ENCODE peak calls at places on chromosomes 1 and 21, in five cellular contexts. E is mesenchymal stem cell, F is SJSA1, O is gastrocnemius medialis, U is cardiac muscle cell. L is an unnamed sample.

GRCh38 chr1:224430511-224431113 is 4.0 kb downstream of the WDR26 start:
- DNase-seq in E (peak; percentile 74), F (no peak), O (no peak), U (no peak), L (no peak)

GRCh38 chr1:17437260-17438175 is 2.0 kb downstream of the RCC2 start:
- DNase-seq in E (peak; percentile 39), F (no peak), O (no peak), U (peak; percentile 78), L (no peak)

GRCh38 chr1:54413295-54413694 is 7.1 kb upstream of the SSBP3 start:
- DNase-seq in E (peak; percentile 79), F (peak; percentile 53), O (no peak), U (no peak), L (peak; percentile 76)

GRCh38 chr1:24786191-24786590 is 40.9 kb downstream of the CLIC4 start:
- DNase-seq in E (no peak), F (no peak), O (no peak), U (no peak), L (no peak)

GRCh38 chr1:150168960-150169565 is 19.3 kb downstream of the PLEKHO1 start:
- DNase-seq in E (peak; percentile 69), F (peak; percentile 75), O (peak; percentile 36), U (peak; percentile 77), L (no peak)

GRCh38 chr1:56446531-56447098 is 132.7 kb downstream of the PLPP3 start:
- DNase-seq in E (peak; percentile 55), F (no peak), O (peak; percentile 75), U (no peak), L (no peak)

GRCh38 chr1:12475158-12475934 is 142.7 kb downstream of the DHRS3 start:
- DNase-seq in E (no peak), F (no peak), O (peak; percentile 75), U (peak; percentile 52), L (no peak)

GRCh38 chr1:202009326-202010031 is 908 bp upstream of the ELF3 start:
- DNase-seq in E (peak; percentile 78), F (peak; percentile 83), O (peak; percentile 33), U (peak; percentile 89), L (peak; percentile 91)

GRCh38 chr1:39047374-39048229 is 21.5 kb downstream of the NDUFS5 start:
- DNase-seq in E (peak; percentile 90), F (peak; percentile 56), O (peak; percentile 16), U (peak; percentile 12), L (no peak)

GRCh38 chr1:231266811-231267322 is 25.9 kb downstream of the GNPAT start:
- DNase-seq in E (peak; percentile 19), F (no peak), O (no peak), U (no peak), L (no peak)

GRCh38 chr1:206551296-206551984 is 44.1 kb downstream of the RASSF5 start:
- DNase-seq in E (no peak), F (no peak), O (no peak), U (no peak), L (no peak)

GRCh38 chr1:231383159-231383855 is 38.8 kb downstream of the EGLN1 start:
- DNase-seq in E (peak; percentile 34), F (no peak), O (peak; percentile 62), U (no peak), L (no peak)

GRCh38 chr21:28142692-28143091 is 850.0 kb downstream of the LTN1 start:
- DNase-seq in E (peak; percentile 88), F (no peak), O (no peak), U (no peak), L (no peak)

GRCh38 chr21:44418108-44418875 is 37.0 kb upstream of the LRRC3 start:
- DNase-seq in E (no peak), F (peak; percentile 37), O (no peak), U (no peak), L (peak; percentile 54)

GRCh38 chr1:11600901-11601300 is 53.3 kb downstream of the FBXO2 start:
- DNase-seq in E (no peak), F (no peak), O (no peak), U (no peak), L (no peak)

GRCh38 chr1:116127123-116127847 is 16.1 kb downstream of the MAB21L3 start:
- DNase-seq in E (no peak), F (no peak), O (no peak), U (no peak), L (no peak)

GRCh38 chr1:114103992-114104391 is 49.7 kb downstream of the SYT6 start:
- DNase-seq in E (no peak), F (no peak), O (peak; percentile 21), U (no peak), L (no peak)

GRCh38 chr1:226864311-226864710 is 6.1 kb upstream of the PSEN2 start:
- DNase-seq in E (no peak), F (no peak), O (no peak), U (no peak), L (no peak)

GRCh38 chr1:113072141-113072756 is 749 bp upstream of the LRIG2 start:
- DNase-seq in E (no peak), F (no peak), O (no peak), U (no peak), L (no peak)

GRCh38 chr1:110627763-110628162 is 21.6 kb upstream of the KCNA2 start:
- DNase-seq in E (no peak), F (no peak), O (no peak), U (no peak), L (no peak)

GRCh38 chr1:53148123-53148522 is 5.7 kb upstream of the SLC1A7 start:
- DNase-seq in E (no peak), F (no peak), O (no peak), U (no peak), L (no peak)

GRCh38 chr1:220455559-220455958 is 72.4 kb upstream of the MARK1 start:
- DNase-seq in E (no peak), F (no peak), O (no peak), U (no peak), L (no peak)

GRCh38 chr1:5915587-5916571 is 76.3 kb downstream of the NPHP4 start:
- DNase-seq in E (peak; percentile 52), F (no peak), O (no peak), U (peak; percentile 20), L (no peak)

GRCh38 chr1:11211461-11211860 is 22.3 kb downstream of the ANGPTL7 start:
- DNase-seq in E (no peak), F (no peak), O (no peak), U (no peak), L (no peak)

GRCh38 chr1:186670965-186671486 is 9.2 kb downstream of the PTGS2 start:
- DNase-seq in E (peak; percentile 41), F (no peak), O (no peak), U (no peak), L (no peak)

GRCh38 chr1:197171531-197171930 is 25.1 kb upstream of the ASPM start:
- DNase-seq in E (no peak), F (no peak), O (no peak), U (no peak), L (no peak)

GRCh38 chr1:212816567-212817278 is 25.0 kb downstream of the TATDN3 start:
- DNase-seq in E (no peak), F (no peak), O (no peak), U (no peak), L (no peak)
- H3K4me1 ChIP-seq in E (no peaks in the 10 kb centered on the region), F (peaks cover 6% of the 10 kb centered on the region), O (no peaks in the 10 kb centered on the region), U (peaks cover 8% of the 10 kb centered on the region), L (no peaks in the 10 kb centered on the region)

GRCh38 chr1:31564606-31564989 is 11.7 kb upstream of the TINAGL1 start:
- DNase-seq in E (no peak), F (peak; percentile 33), O (no peak), U (no peak), L (no peak)
- H3K27ac ChIP-seq in E (no peak overlapping the region), F (no peak overlapping the region), O (no peak overlapping the region), U (no peak overlapping the region), L (peak overlapping the region; percentile 58)

GRCh38 chr1:23625459-23625858 is 66.1 kb upstream of the RPL11 start:
- DNase-seq in E (no peak), F (no peak), O (no peak), U (no peak), L (no peak)
- H3K4me1 ChIP-seq in E (no peaks in the 10 kb centered on the region), F (peaks cover 30% of the 10 kb centered on the region), O (no peaks in the 10 kb centered on the region), U (no peaks in the 10 kb centered on the region), L (no peaks in the 10 kb centered on the region)

DNA sequence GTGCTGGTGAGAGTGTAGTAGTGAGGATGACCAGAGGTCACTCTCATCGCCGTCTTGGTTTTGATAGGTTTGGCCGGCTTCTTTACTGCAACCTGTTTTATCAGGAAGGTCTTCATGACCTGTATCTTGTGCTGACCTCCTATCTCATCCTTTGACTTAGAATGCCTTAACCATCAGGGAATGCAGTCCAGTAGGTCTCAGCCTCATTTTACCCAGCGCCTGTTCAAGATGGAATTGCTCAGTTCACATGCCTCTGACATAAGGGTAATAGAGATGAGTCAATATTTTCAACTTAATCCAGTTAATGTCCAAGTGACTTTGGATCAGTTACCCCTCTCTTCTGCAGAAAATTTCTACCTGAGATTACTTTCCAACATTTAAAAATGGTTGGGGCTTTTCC is 4.6 kb downstream of the NID1 start:
- DNase-seq in E (no peak), F (no peak), O (no peak), U (no peak), L (no peak)
- H3K27ac ChIP-seq in E (no peak overlapping the region), F (no peak overlapping the region), O (peak overlapping the region; percentile 48), U (no peak overlapping the region), L (no peak overlapping the region)

L was measured in ascending aorta.